ENCODE peak calls at places on chromosomes 7 and 10, in eight cellular contexts. F, L, K, G, O, J, N and V are unnamed samples.
A peak's percentile ranks its signal among the peaks of the same experiment; 100 is the strongest.

GRCh38 chr10:118003146-118003545 is 43.6 kb downstream of the RAB11FIP2 start:
- DNase-seq in F (peak; percentile 8), L (no peak), K (no peak), G (no peak), O (no peak), J (no peak), N (no peak), V (no peak)

GRCh38 chr10:87675396-87676376 is 16.0 kb downstream of the PAPSS2 start:
- DNase-seq in F (peak; percentile 52), L (no peak), K (no peak), G (no peak), O (no peak), J (peak; percentile 86), N (peak; percentile 41), V (peak; percentile 95)

GRCh38 chr7:20141666-20142065 is 75.5 kb downstream of the MACC1 start:
- DNase-seq in F (peak; percentile 51), L (peak; percentile 45), K (no peak), G (no peak), O (peak; percentile 91), J (peak; percentile 27), N (no peak), V (peak; percentile 39)

GRCh38 chr7:137531671-137532070 is 188.1 kb upstream of the PTN start:
- DNase-seq in F (no peak), L (no peak), K (no peak), G (no peak), O (no peak), J (no peak), N (no peak), V (no peak)

GRCh38 chr7:50742401-50742800 is 40.3 kb downstream of the GRB10 start:
- DNase-seq in F (no peak), L (no peak), K (no peak), G (no peak), O (no peak), J (no peak), N (peak; percentile 25), V (no peak)

GRCh38 chr10:91159254-91159783 is 61.1 kb upstream of the PCGF5 start:
- DNase-seq in F (no peak), L (peak; percentile 9), K (no peak), G (no peak), O (no peak), J (no peak), N (no peak), V (no peak)

GRCh38 chr7:41918597-41918996 is 215.7 kb upstream of the INHBA start:
- DNase-seq in F (peak; percentile 87), L (no peak), K (no peak), G (no peak), O (no peak), J (peak; percentile 70), N (no peak), V (peak; percentile 98)

GRCh38 chr7:18393465-18394118 is 102.0 kb upstream of the HDAC9 start:
- DNase-seq in F (no peak), L (no peak), K (no peak), G (no peak), O (peak; percentile 74), J (no peak), N (no peak), V (no peak)

GRCh38 chr10:42973870-42974692 is 102.8 kb upstream of the RET start:
- DNase-seq in F (no peak), L (no peak), K (no peak), G (no peak), O (no peak), J (no peak), N (no peak), V (no peak)

GRCh38 chr7:92075455-92076158 is 58.7 kb downstream of the CYP51A1 start:
- DNase-seq in F (no peak), L (no peak), K (no peak), G (no peak), O (no peak), J (no peak), N (no peak), V (no peak)

GRCh38 chr7:388461-388960 is 98.5 kb downstream of the FOXL3 start:
- DNase-seq in F (no peak), L (no peak), K (no peak), G (no peak), O (peak; percentile 9), J (no peak), N (no peak), V (no peak)

GRCh38 chr7:74427974-74428373 is 25.7 kb upstream of the GTF2IRD1 start:
- DNase-seq in F (no peak), L (no peak), K (no peak), G (no peak), O (no peak), J (no peak), N (no peak), V (no peak)

GRCh38 chr10:24944512-24945255 is 7.7 kb downstream of the PRTFDC1 start:
- DNase-seq in F (peak; percentile 70), L (no peak), K (no peak), G (no peak), O (no peak), J (peak; percentile 72), N (peak; percentile 89), V (peak; percentile 89)

GRCh38 chr10:113960617-113961260 is 82.9 kb upstream of the ADRB1 start:
- DNase-seq in F (no peak), L (no peak), K (no peak), G (no peak), O (peak; percentile 60), J (no peak), N (no peak), V (no peak)

GRCh38 chr10:93266858-93267257 is 193.2 kb downstream of the CYP26A1 start:
- DNase-seq in F (no peak), L (no peak), K (no peak), G (no peak), O (no peak), J (no peak), N (no peak), V (no peak)

GRCh38 chr7:107854454-107854853 is 36.5 kb upstream of the DLD start:
- DNase-seq in F (peak; percentile 11), L (no peak), K (no peak), G (no peak), O (no peak), J (peak; percentile 31), N (no peak), V (no peak)

GRCh38 chr10:122618461-122619165 is 58.1 kb downstream of the DMBT1 start:
- DNase-seq in F (no peak), L (no peak), K (no peak), G (no peak), O (no peak), J (no peak), N (no peak), V (no peak)

GRCh38 chr10:2011106-2011716 is 273.9 kb upstream of the ADARB2 start:
- DNase-seq in F (no peak), L (no peak), K (no peak), G (no peak), O (no peak), J (no peak), N (no peak), V (no peak)